ENCODE peak calls at places on chromosomes 4 and X, in seven cellular contexts. I is GM23248, F is HuH-7, T is Ammon's horn, K is ureter, G is hepatocyte, Q is hypothalamus. S is an unnamed sample.

GRCh38 chr4:39825741-39826231 is 127.8 kb downstream of the UBE2K start:
- DNase-seq in I (peak; percentile 50), F (no peak), T (no peak), K (no peak), G (peak; percentile 39), Q (no peak), S (no peak)

GRCh38 chrX:9767375-9767774 is 1.7 kb upstream of the GPR143 start:
- DNase-seq in I (no peak), F (no peak), T (no peak), K (no peak), G (no peak), Q (no peak), S (no peak)

GRCh38 chrX:66602381-66602938 is 36.4 kb downstream of the EDA2R start:
- DNase-seq in I (no peak), F (no peak), T (peak; percentile 63), K (no peak), G (no peak), Q (no peak), S (no peak)

GRCh38 chr4:139815646-139816601 is 150.3 kb downstream of the MGST2 start:
- DNase-seq in I (peak; percentile 94), F (no peak), T (peak; percentile 77), K (peak; percentile 47), G (peak; percentile 36), Q (no peak), S (no peak)

GRCh38 chr4:25860586-25861421 is 2.0 kb downstream of the SEL1L3 start:
- DNase-seq in I (peak; percentile 13), F (no peak), T (no peak), K (no peak), G (peak; percentile 26), Q (no peak), S (no peak)

GRCh38 chr4:185811509-185812364 is at the start of gene SORBS2:
- DNase-seq in I (peak; percentile 6), F (peak; percentile 12), T (peak; percentile 83), K (peak; percentile 62), G (peak; percentile 75), Q (no peak), S (peak; percentile 74)

GRCh38 chr4:48986654-48987164 is 634 bp downstream of the CWH43 start:
- DNase-seq in I (no peak), F (no peak), T (no peak), K (no peak), G (no peak), Q (no peak), S (no peak)

GRCh38 chrX:52988985-52989917 is 30.9 kb upstream of the FAM156A start:
- DNase-seq in I (peak; percentile 20), F (no peak), T (no peak), K (no peak), G (no peak), Q (no peak), S (no peak)

GRCh38 chr4:188372856-188373255 is 233.6 kb downstream of the TRIML1 start:
- DNase-seq in I (no peak), F (no peak), T (no peak), K (no peak), G (peak; percentile 80), Q (no peak), S (peak; percentile 90)

GRCh38 chrX:155881158-155881993 is at the start of gene VAMP7:
- DNase-seq in I (peak; percentile 93), F (peak; percentile 73), T (peak; percentile 94), K (peak; percentile 85), G (peak; percentile 91), Q (peak; percentile 40), S (peak; percentile 84)

GRCh38 chr4:153804742-153805141 is 15.9 kb upstream of the SFRP2 start:
- DNase-seq in I (no peak), F (no peak), T (no peak), K (no peak), G (peak; percentile 70), Q (no peak), S (no peak)

GRCh38 chr4:38765391-38765790 is 17.4 kb downstream of the TLR10 start:
- DNase-seq in I (peak; percentile 51), F (no peak), T (no peak), K (no peak), G (no peak), Q (no peak), S (no peak)

GRCh38 chr4:124591646-124592045 is 120.9 kb downstream of the ANKRD50 start:
- DNase-seq in I (no peak), F (no peak), T (no peak), K (no peak), G (peak; percentile 4), Q (no peak), S (no peak)

GRCh38 chrX:46636223-46636622 is 62.7 kb downstream of the CHST7 start:
- DNase-seq in I (no peak), F (no peak), T (no peak), K (no peak), G (no peak), Q (no peak), S (no peak)

GRCh38 chr4:159055851-159056250 is 47.0 kb upstream of the RAPGEF2 start:
- DNase-seq in I (no peak), F (no peak), T (no peak), K (no peak), G (no peak), Q (no peak), S (no peak)

GRCh38 chr4:17567267-17567666 is 9.7 kb upstream of the LAP3 start:
- DNase-seq in I (peak; percentile 35), F (no peak), T (no peak), K (no peak), G (no peak), Q (no peak), S (no peak)

GRCh38 chr4:176769519-176769918 is 23.2 kb downstream of the VEGFC start:
- DNase-seq in I (peak; percentile 98), F (no peak), T (no peak), K (no peak), G (no peak), Q (no peak), S (no peak)

GRCh38 chrX:20595928-20596550 is 329.3 kb upstream of the RPS6KA3 start:
- DNase-seq in I (peak; percentile 70), F (no peak), T (peak; percentile 8), K (no peak), G (peak; percentile 13), Q (no peak), S (no peak)

GRCh38 chr4:93832097-93832496 is 3.5 kb downstream of the ATOH1 start:
- DNase-seq in I (no peak), F (no peak), T (no peak), K (no peak), G (no peak), Q (no peak), S (no peak)

GRCh38 chr4:41360911-41361830 is 104.4 kb downstream of the UCHL1 start:
- DNase-seq in I (peak; percentile 66), F (no peak), T (peak; percentile 66), K (peak; percentile 57), G (peak; percentile 54), Q (peak; percentile 21), S (peak; percentile 16)

GRCh38 chr4:178320003-178320402 is 877.8 kb upstream of the AGA start:
- DNase-seq in I (no peak), F (no peak), T (no peak), K (no peak), G (no peak), Q (no peak), S (no peak)

GRCh38 chr4:145307763-145308430 is 127.5 kb upstream of the OTUD4 start:
- DNase-seq in I (peak; percentile 26), F (no peak), T (peak; percentile 8), K (no peak), G (no peak), Q (no peak), S (no peak)

GRCh38 chr4:11876104-11876503 is 447.4 kb upstream of the HS3ST1 start:
- DNase-seq in I (no peak), F (no peak), T (no peak), K (no peak), G (no peak), Q (no peak), S (no peak)

S was measured in Caco-2.